ENCODE peak calls at places on chromosomes 5 and 9, in five cellular contexts. One of them, this sample, is unnamed.

GRCh38 chr5:180366303-180366702 is 13.2 kb upstream of the GFPT2 start:
- DNase-seq in astrocyte of the spinal cord: peak
- DNase-seq in skeletal muscle cell: no peak
- DNase-seq in cardiac fibroblast: no peak
- DNase-seq in mesothelial cell of epicardium: no peak
- DNase-seq in this sample: peak

GRCh38 chr9:137387034-137387890 is 35.7 kb downstream of the EXD3 start:
- DNase-seq in astrocyte of the spinal cord: no peak
- DNase-seq in skeletal muscle cell: no peak
- DNase-seq in cardiac fibroblast: peak
- DNase-seq in mesothelial cell of epicardium: no peak
- DNase-seq in this sample: no peak

GRCh38 chr5:156589104-156589858 is 260.8 kb upstream of the PPP1R2B start:
- DNase-seq in astrocyte of the spinal cord: no peak
- DNase-seq in skeletal muscle cell: no peak
- DNase-seq in cardiac fibroblast: no peak
- DNase-seq in mesothelial cell of epicardium: no peak
- DNase-seq in this sample: no peak

GRCh38 chr9:126853667-126854066 is 6.8 kb upstream of the ZBTB34 start:
- DNase-seq in astrocyte of the spinal cord: peak
- DNase-seq in skeletal muscle cell: no peak
- DNase-seq in cardiac fibroblast: no peak
- DNase-seq in mesothelial cell of epicardium: no peak
- DNase-seq in this sample: peak

GRCh38 chr9:106929471-106930198 is 66.7 kb downstream of the ZNF462 start:
- DNase-seq in astrocyte of the spinal cord: peak
- DNase-seq in skeletal muscle cell: no peak
- DNase-seq in cardiac fibroblast: peak
- DNase-seq in mesothelial cell of epicardium: no peak
- DNase-seq in this sample: no peak

GRCh38 chr9:75019022-75019421 is 9.1 kb downstream of the CARNMT1 start:
- DNase-seq in astrocyte of the spinal cord: no peak
- DNase-seq in skeletal muscle cell: no peak
- DNase-seq in cardiac fibroblast: no peak
- DNase-seq in mesothelial cell of epicardium: no peak
- DNase-seq in this sample: no peak

GRCh38 chr5:8568858-8569257 is 699.9 kb downstream of the MTRR start:
- DNase-seq in astrocyte of the spinal cord: no peak
- DNase-seq in skeletal muscle cell: no peak
- DNase-seq in cardiac fibroblast: no peak
- DNase-seq in mesothelial cell of epicardium: no peak
- DNase-seq in this sample: no peak

GRCh38 chr9:68998812-68999211 is 15.1 kb downstream of the PRKACG start:
- DNase-seq in astrocyte of the spinal cord: no peak
- DNase-seq in skeletal muscle cell: no peak
- DNase-seq in cardiac fibroblast: no peak
- DNase-seq in mesothelial cell of epicardium: no peak
- DNase-seq in this sample: no peak

GRCh38 chr5:30734118-30734517 is 459.4 kb upstream of the CDH6 start:
- DNase-seq in astrocyte of the spinal cord: no peak
- DNase-seq in skeletal muscle cell: no peak
- DNase-seq in cardiac fibroblast: no peak
- DNase-seq in mesothelial cell of epicardium: no peak
- DNase-seq in this sample: no peak

GRCh38 chr9:34502471-34503335 is 20.1 kb downstream of the ENHO start:
- DNase-seq in astrocyte of the spinal cord: no peak
- DNase-seq in skeletal muscle cell: no peak
- DNase-seq in cardiac fibroblast: no peak
- DNase-seq in mesothelial cell of epicardium: no peak
- DNase-seq in this sample: no peak

GRCh38 chr5:171757853-171758535 is 27.6 kb upstream of the SMIM23 start:
- DNase-seq in astrocyte of the spinal cord: peak
- DNase-seq in skeletal muscle cell: peak
- DNase-seq in cardiac fibroblast: peak
- DNase-seq in mesothelial cell of epicardium: no peak
- DNase-seq in this sample: peak

GRCh38 chr9:86764230-86765039 is 182.9 kb downstream of the GAS1 start:
- DNase-seq in astrocyte of the spinal cord: no peak
- DNase-seq in skeletal muscle cell: no peak
- DNase-seq in cardiac fibroblast: no peak
- DNase-seq in mesothelial cell of epicardium: no peak
- DNase-seq in this sample: peak

GRCh38 chr5:157049605-157050004 is 9.3 kb downstream of the HAVCR1 start:
- DNase-seq in astrocyte of the spinal cord: no peak
- DNase-seq in skeletal muscle cell: no peak
- DNase-seq in cardiac fibroblast: no peak
- DNase-seq in mesothelial cell of epicardium: no peak
- DNase-seq in this sample: peak

GRCh38 chr9:90642570-90643539 is at the start of gene DIRAS2:
- DNase-seq in astrocyte of the spinal cord: peak
- DNase-seq in skeletal muscle cell: peak
- DNase-seq in cardiac fibroblast: peak
- DNase-seq in mesothelial cell of epicardium: peak
- DNase-seq in this sample: peak

GRCh38 chr9:116497081-116497480 is 190.0 kb upstream of the TRIM32 start:
- DNase-seq in astrocyte of the spinal cord: no peak
- DNase-seq in skeletal muscle cell: no peak
- DNase-seq in cardiac fibroblast: peak
- DNase-seq in mesothelial cell of epicardium: no peak
- DNase-seq in this sample: no peak

GRCh38 chr9:14346301-14346721 is 32.4 kb upstream of the NFIB start:
- DNase-seq in astrocyte of the spinal cord: no peak
- DNase-seq in skeletal muscle cell: no peak
- DNase-seq in cardiac fibroblast: no peak
- DNase-seq in mesothelial cell of epicardium: no peak
- DNase-seq in this sample: no peak

GRCh38 chr5:178774446-178774845 is 44.0 kb upstream of the ZNF354A start:
- DNase-seq in astrocyte of the spinal cord: no peak
- DNase-seq in skeletal muscle cell: no peak
- DNase-seq in cardiac fibroblast: no peak
- DNase-seq in mesothelial cell of epicardium: no peak
- DNase-seq in this sample: no peak

GRCh38 chr9:88660611-88661010 is 125.6 kb downstream of the NXNL2 start:
- DNase-seq in astrocyte of the spinal cord: no peak
- DNase-seq in skeletal muscle cell: no peak
- DNase-seq in cardiac fibroblast: peak
- DNase-seq in mesothelial cell of epicardium: no peak
- DNase-seq in this sample: no peak

GRCh38 chr5:96745844-96746531 is 61.8 kb downstream of the ERAP1 start:
- DNase-seq in astrocyte of the spinal cord: no peak
- DNase-seq in skeletal muscle cell: no peak
- DNase-seq in cardiac fibroblast: no peak
- DNase-seq in mesothelial cell of epicardium: no peak
- DNase-seq in this sample: no peak

GRCh38 chr9:75455444-75455921 is 367.2 kb downstream of the OSTF1 start:
- DNase-seq in astrocyte of the spinal cord: peak
- DNase-seq in skeletal muscle cell: no peak
- DNase-seq in cardiac fibroblast: peak
- DNase-seq in mesothelial cell of epicardium: no peak
- DNase-seq in this sample: no peak

GRCh38 chr5:174189638-174190037 is 144.1 kb downstream of the NSG2 start:
- DNase-seq in astrocyte of the spinal cord: no peak
- DNase-seq in skeletal muscle cell: no peak
- DNase-seq in cardiac fibroblast: no peak
- DNase-seq in mesothelial cell of epicardium: no peak
- DNase-seq in this sample: no peak

GRCh38 chr5:56434986-56435385 is 201.9 kb upstream of the ANKRD55 start:
- DNase-seq in astrocyte of the spinal cord: no peak
- DNase-seq in skeletal muscle cell: no peak
- DNase-seq in cardiac fibroblast: no peak
- DNase-seq in mesothelial cell of epicardium: no peak
- DNase-seq in this sample: no peak

GRCh38 chr5:110054240-110054639 is 364.5 kb downstream of the MAN2A1 start:
- DNase-seq in astrocyte of the spinal cord: peak
- DNase-seq in skeletal muscle cell: peak
- DNase-seq in cardiac fibroblast: peak
- DNase-seq in mesothelial cell of epicardium: no peak
- DNase-seq in this sample: no peak

GRCh38 chr5:79202076-79202475 is 33.9 kb upstream of the JMY start:
- DNase-seq in astrocyte of the spinal cord: no peak
- DNase-seq in skeletal muscle cell: peak
- DNase-seq in cardiac fibroblast: peak
- DNase-seq in mesothelial cell of epicardium: no peak
- DNase-seq in this sample: peak

GRCh38 chr5:142807378-142807911 is 37.3 kb downstream of the ARHGAP26 start:
- DNase-seq in astrocyte of the spinal cord: no peak
- DNase-seq in skeletal muscle cell: no peak
- DNase-seq in cardiac fibroblast: peak
- DNase-seq in mesothelial cell of epicardium: no peak
- DNase-seq in this sample: no peak

GRCh38 chr9:27351438-27351837 is 54.5 kb upstream of the EQTN start:
- DNase-seq in astrocyte of the spinal cord: no peak
- DNase-seq in skeletal muscle cell: no peak
- DNase-seq in cardiac fibroblast: peak
- DNase-seq in mesothelial cell of epicardium: no peak
- DNase-seq in this sample: no peak

GRCh38 chr9:18489861-18490260 is 15.9 kb downstream of the ADAMTSL1 start:
- DNase-seq in astrocyte of the spinal cord: peak
- DNase-seq in skeletal muscle cell: peak
- DNase-seq in cardiac fibroblast: peak
- DNase-seq in mesothelial cell of epicardium: no peak
- DNase-seq in this sample: peak

This sample was measured in AG20443.